ENCODE peak calls at places on chromosome 5, in eight cellular contexts. A, S, I, W, G, L, J and T are unnamed samples.

GRCh38 chr5:93186031-93186682 is 394.9 kb downstream of the NR2F1-AS1 start:
- DNase-seq in L (no peak), A (peak), G (no peak), W (no peak), J (peak), I (no peak), S (no peak), T (no peak)

GRCh38 chr5:143313298-143313852 is 90.1 kb downstream of the NR3C1 start:
- DNase-seq in L (no peak), G (no peak), I (no peak), A (no peak), W (no peak), S (no peak), J (no peak), T (no peak)

GRCh38 chr5:38453506-38453905 is 102.9 kb downstream of the LIFR start:
- DNase-seq in L (peak), I (no peak), S (no peak), J (no peak), A (no peak), G (no peak), W (no peak), T (peak)

GRCh38 chr5:1784197-1785050 is 15.2 kb downstream of the MRPL36 start:
- DNase-seq in L (no peak), J (no peak), I (no peak), G (no peak), S (no peak), W (no peak), A (no peak), T (no peak)

GRCh38 chr5:142645456-142645855 is 40.4 kb downstream of the FGF1 start:
- DNase-seq in L (no peak), W (no peak), J (no peak), S (no peak), A (no peak), I (no peak), G (no peak), T (no peak)

GRCh38 chr5:145981612-145982571 is 45.5 kb downstream of the SH3RF2 start:
- DNase-seq in I (peak), A (no peak), W (no peak), G (no peak), S (no peak), J (no peak), L (no peak), T (no peak)

GRCh38 chr5:134738963-134739661 is 764 bp downstream of the CAMLG start:
- DNase-seq in S (no peak), I (peak), W (no peak), A (peak), G (no peak), J (peak), L (no peak), T (peak)

GRCh38 chr5:176559683-176560082 is 10.5 kb downstream of the CDHR2 start:
- DNase-seq in G (no peak), S (no peak), A (no peak), W (no peak), I (no peak), J (no peak), L (no peak), T (peak)

GRCh38 chr5:1107167-1108007 is 4.5 kb downstream of the SLC12A7 start:
- DNase-seq in L (no peak), S (no peak), A (no peak), J (no peak), I (no peak), W (no peak), G (no peak), T (peak)

GRCh38 chr5:8600843-8601242 is 731.9 kb downstream of the MTRR start:
- DNase-seq in W (no peak), G (no peak), A (no peak), I (no peak), J (no peak), S (no peak), L (no peak), T (no peak)

GRCh38 chr5:131109540-131110255 is 55.4 kb downstream of the HINT1 start:
- DNase-seq in S (no peak), W (no peak), A (peak), J (peak), G (no peak), I (peak), L (no peak), T (peak)

GRCh38 chr5:171975262-171975876 is 31.1 kb downstream of the FBXW11 start:
- DNase-seq in J (peak), A (peak), G (no peak), W (no peak), L (no peak), S (no peak), I (no peak), T (no peak)

GRCh38 chr5:124669300-124669648 is 77.2 kb downstream of the ZNF608 start:
- DNase-seq in J (no peak), W (no peak), S (no peak), I (no peak), G (no peak), A (no peak), L (no peak), T (no peak)

GRCh38 chr5:73673161-73673591 is 47.2 kb downstream of the ARHGEF28 start:
- DNase-seq in S (no peak), G (no peak), I (no peak), L (no peak), W (no peak), A (peak), J (peak), T (no peak)

GRCh38 chr5:102547659-102548058 is 48.9 kb upstream of the SLCO6A1 start:
- DNase-seq in G (no peak), L (no peak), S (no peak), J (no peak), W (no peak), A (no peak), I (no peak), T (no peak)

GRCh38 chr5:109689740-109690455 is at the start of gene MAN2A1:
- DNase-seq in L (peak), J (peak), G (peak), I (peak), S (peak), W (peak), A (peak), T (peak)
- TF ChIP-seq CTCF in L (no peak), J (no peak), G (no peak), I (no peak), S (no peak), W (no peak), A (peak), T (no peak)

DNA sequence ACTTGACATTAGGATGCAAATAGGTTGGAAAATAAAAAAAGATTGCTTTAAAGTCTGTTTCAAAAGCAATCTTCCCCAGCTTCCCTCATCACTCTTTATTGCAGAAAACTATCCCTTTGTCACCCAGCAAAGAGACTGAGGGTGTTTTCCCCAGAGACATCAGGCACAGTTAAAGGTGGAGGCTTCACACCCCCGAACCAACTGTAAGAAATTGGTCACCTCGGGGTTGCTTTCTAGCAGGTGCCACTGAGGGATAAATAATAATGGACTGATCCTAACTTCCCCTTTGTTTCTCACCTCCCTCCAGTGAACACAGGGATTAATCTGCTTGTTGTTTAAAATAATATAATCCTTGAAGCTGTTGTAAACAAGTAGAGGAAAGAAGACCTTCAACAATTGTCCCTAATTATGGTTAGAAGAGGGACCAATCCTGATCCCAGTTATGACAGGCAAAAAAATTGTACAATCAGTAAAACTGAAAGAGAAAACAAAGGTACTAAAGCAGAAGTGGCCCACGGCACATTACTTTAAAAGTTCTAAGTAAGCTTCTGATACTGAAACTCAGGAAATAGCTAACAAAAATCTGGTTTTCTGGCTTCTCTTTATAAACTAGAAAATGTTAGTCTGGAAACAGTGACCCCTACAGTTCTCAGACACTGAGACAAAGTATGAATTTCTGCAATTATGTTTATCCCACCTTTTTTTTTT is 6.6 kb upstream of the PCSK1 start:
- DNase-seq in I (no peak), A (peak), J (no peak), G (no peak), S (no peak), W (no peak), L (no peak), T (peak)
- TF ChIP-seq CTCF in I (no peak), A (peak), J (peak), G (no peak), S (no peak), W (no peak), L (no peak), T (no peak)

DNA sequence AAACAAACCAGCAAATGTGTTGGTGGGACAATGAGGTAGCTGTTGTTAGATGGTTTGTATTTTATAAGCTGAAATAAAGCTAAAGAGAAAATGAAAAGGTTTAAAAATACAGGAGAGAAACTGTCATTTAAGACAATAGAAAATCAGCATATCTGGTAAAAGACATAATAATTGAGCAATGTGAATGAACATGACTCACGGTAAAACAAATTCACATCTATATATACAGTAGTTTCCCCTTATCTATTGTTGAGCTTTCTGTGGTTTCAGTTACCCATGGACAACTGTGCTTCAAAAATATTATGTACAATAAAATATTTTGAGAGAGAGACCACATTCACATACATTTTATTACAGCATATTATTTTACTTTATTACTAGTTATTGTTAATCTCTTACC is 1649.8 kb downstream of the EFNA5 start:
- DNase-seq in I (no peak), J (no peak), W (no peak), L (no peak), G (no peak), S (no peak), A (peak), T (no peak)
- TF ChIP-seq CTCF in I (no peak), J (no peak), W (no peak), L (no peak), G (no peak), S (no peak), A (no peak), T (no peak)

GRCh38 chr5:159533197-159533596 is 202.9 kb upstream of the IL12B start:
- DNase-seq in S (no peak), G (no peak), J (peak), L (no peak), A (no peak), I (no peak), W (no peak), T (no peak)

GRCh38 chr5:159536626-159537025 is 206.3 kb upstream of the IL12B start:
- DNase-seq in L (no peak), A (no peak), S (no peak), W (no peak), J (no peak), G (no peak), I (no peak), T (no peak)

GRCh38 chr5:159527546-159527945 is 197.3 kb upstream of the IL12B start:
- DNase-seq in S (no peak), A (no peak), J (no peak), W (no peak), L (no peak), I (no peak), G (no peak), T (no peak)

GRCh38 chr5:159536166-159536565 is 205.9 kb upstream of the IL12B start:
- DNase-seq in G (no peak), J (no peak), I (no peak), L (no peak), S (no peak), A (no peak), W (no peak), T (no peak)

DNA sequence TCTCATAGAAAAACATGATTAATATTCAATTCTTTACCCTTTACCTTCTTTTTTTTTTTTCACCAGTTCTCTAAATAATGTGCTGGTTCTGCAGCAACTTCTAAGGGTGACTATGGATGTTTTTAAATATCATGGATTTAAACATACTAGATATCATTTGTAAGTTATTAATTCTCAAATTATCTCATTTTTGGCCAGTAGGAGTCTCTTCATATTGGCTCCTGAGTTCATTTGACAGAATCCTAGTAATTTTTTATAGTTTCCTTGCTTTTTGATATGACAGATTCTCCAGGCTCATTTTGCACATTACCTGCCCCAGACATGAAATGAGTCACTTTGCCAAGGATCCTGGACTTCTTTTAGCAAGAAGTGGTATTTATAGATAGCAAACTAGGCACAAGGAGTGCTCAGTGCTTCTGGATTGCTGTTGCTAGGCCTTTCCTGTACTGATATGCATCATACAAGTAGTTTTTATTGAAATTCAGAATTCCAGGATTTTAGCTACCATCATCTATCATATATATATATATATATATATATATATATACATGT is 201.3 kb upstream of the IL12B start:
- DNase-seq in I (no peak), J (no peak), G (no peak), A (no peak), S (no peak), L (no peak), W (no peak), T (no peak)
- TF ChIP-seq CTCF in I (no peak), J (peak), G (no peak), A (peak), S (peak), L (no peak), W (no peak), T (no peak)

GRCh38 chr5:179871506-179871905 is 12.9 kb upstream of the MRNIP start:
- DNase-seq in I (no peak), W (no peak), A (no peak), S (no peak), J (no peak), L (no peak), G (no peak), T (no peak)

GRCh38 chr5:179869641-179870402 is 11.2 kb upstream of the MRNIP start:
- DNase-seq in J (no peak), A (no peak), W (no peak), I (no peak), G (no peak), S (no peak), L (no peak), T (no peak)

GRCh38 chr5:179870952-179871351 is 12.3 kb upstream of the MRNIP start:
- DNase-seq in S (no peak), L (no peak), J (no peak), G (no peak), W (no peak), I (no peak), A (no peak), T (no peak)

GRCh38 chr5:179869101-179869500 is 10.5 kb upstream of the MRNIP start:
- DNase-seq in A (no peak), G (peak), W (no peak), S (no peak), L (no peak), J (no peak), I (no peak), T (no peak)

GRCh38 chr5:179870403-179870903 is 11.8 kb upstream of the MRNIP start:
- DNase-seq in G (peak), I (peak), J (peak), S (no peak), A (peak), L (no peak), W (no peak), T (peak)
- TF ChIP-seq CTCF in G (peak), I (no peak), J (peak), S (no peak), A (peak), L (no peak), W (no peak), T (peak)

DNA sequence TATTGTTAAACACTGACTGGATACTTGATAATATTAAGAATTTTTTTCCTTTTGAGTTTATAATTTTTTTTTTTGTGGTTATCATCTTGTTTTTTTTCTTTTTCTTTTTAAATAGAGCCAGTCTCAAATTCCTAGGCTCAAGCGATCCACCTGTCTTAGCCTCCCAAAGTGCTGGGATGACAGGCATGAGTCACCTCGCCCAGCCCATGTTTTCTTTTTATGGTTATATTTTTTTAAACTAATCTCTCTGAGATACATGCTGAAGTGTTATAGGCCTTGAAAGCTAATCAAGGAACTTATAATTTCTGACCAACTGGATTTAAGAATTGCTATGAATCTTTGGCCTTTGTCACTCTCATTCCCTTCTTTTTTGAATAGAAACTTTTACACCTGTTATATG is 6.8 kb upstream of the AMACR start:
- DNase-seq in J (no peak), L (no peak), I (no peak), A (no peak), S (no peak), W (no peak), G (no peak), T (no peak)
- TF ChIP-seq CTCF in J (no peak), L (no peak), I (no peak), A (no peak), S (no peak), W (no peak), G (no peak), T (no peak)

GRCh38 chr5:56950626-56951130 is 1.2 kb downstream of the MIER3 start:
- DNase-seq in W (peak), J (peak), I (peak), G (peak), S (peak), L (peak), A (peak), T (peak)

GRCh38 chr5:56947052-56947451 is 4.9 kb downstream of the MIER3 start:
- DNase-seq in S (no peak), I (no peak), W (no peak), L (no peak), A (no peak), J (no peak), G (no peak), T (no peak)

GRCh38 chr5:56951946-56952691 is at the start of gene MIER3:
- DNase-seq in W (peak), G (peak), I (peak), A (peak), S (peak), J (peak), L (peak), T (peak)

DNA sequence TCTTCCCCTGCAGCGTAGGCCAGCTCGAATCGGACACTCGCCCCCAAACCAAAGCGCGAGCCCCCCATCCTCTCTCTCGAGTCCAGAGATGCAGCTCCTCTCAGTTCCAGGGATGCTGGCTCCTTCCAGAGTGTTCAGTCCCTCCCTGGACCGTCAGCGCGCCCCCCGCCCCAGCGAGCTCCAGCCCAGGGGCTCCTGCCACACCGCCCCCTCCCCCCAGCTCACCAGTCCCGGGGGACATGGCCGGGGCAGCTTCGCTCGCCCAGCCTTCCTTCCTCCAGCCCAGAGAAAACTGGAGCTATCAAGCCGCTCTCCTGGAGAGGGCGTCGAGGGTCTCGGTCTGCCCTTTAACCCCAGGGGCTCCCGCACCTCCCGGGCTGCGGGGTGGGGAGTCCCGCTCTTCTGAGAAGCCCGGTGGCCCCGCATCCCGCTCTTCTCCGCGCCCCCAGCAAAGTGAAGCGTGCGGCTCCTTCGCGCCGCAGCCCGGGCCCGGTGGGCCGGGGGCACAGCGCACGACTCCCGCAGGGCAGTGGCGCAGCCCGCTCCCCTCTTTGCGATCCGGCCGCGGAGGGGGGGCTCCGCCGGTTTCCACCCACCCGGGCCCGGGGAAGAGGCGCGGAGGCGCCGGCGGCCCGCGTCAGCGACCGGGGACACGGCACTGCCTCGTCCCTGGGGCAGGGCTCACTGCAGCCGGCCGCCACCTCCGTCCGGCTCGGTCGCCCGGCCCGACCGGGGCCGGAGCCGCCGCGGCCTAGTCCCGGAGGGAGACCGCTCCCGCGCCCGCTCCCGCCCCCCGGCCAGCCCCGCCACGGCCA is 585 bp downstream of the MIER3 start:
- DNase-seq in W (peak), A (no peak), J (no peak), S (no peak), L (peak), G (peak), I (peak), T (peak)
- TF ChIP-seq CTCF in W (no peak), A (no peak), J (no peak), S (no peak), L (no peak), G (no peak), I (no peak), T (no peak)